ENCODE peak calls at places on chromosomes 3 and 15, in ten cellular contexts. Y, M, T, E, G, S, W, A, D and K are unnamed samples.

GRCh38 chr3:87771338-87772059 is 287.3 kb downstream of the CGGBP1 start:
- DNase-seq in Y (no peak), M (peak), T (no peak), E (peak), G (no peak), S (peak), W (peak), A (no peak), D (peak), K (peak)

GRCh38 chr3:139811331-139811730 is 123.7 kb upstream of the CLSTN2 start:
- DNase-seq in Y (no peak), M (no peak), T (no peak), E (no peak), G (no peak), S (no peak), W (no peak), A (peak), D (no peak), K (no peak)

GRCh38 chr15:67202991-67203390 is 51.5 kb downstream of the AAGAB start:
- DNase-seq in Y (no peak), M (no peak), T (no peak), E (no peak), G (no peak), S (no peak), W (no peak), A (no peak), D (no peak), K (no peak)

GRCh38 chr15:42457445-42458442 is 33.2 kb downstream of the ZNF106 start:
- DNase-seq in Y (peak), M (peak), T (peak), E (peak), G (peak), S (peak), W (peak), A (peak), D (peak), K (peak)

GRCh38 chr15:78976691-78977090 is 31.8 kb upstream of the CTSH start:
- DNase-seq in Y (no peak), M (no peak), T (no peak), E (no peak), G (no peak), S (no peak), W (no peak), A (no peak), D (no peak), K (no peak)

GRCh38 chr15:79129235-79129634 is 38.7 kb upstream of the RASGRF1 start:
- DNase-seq in Y (no peak), M (no peak), T (no peak), E (no peak), G (no peak), S (no peak), W (no peak), A (no peak), D (no peak), K (no peak)

GRCh38 chr3:39809181-39809994 is at the start of gene MYRIP:
- DNase-seq in Y (peak), M (peak), T (no peak), E (peak), G (no peak), S (peak), W (peak), A (no peak), D (peak), K (no peak)

GRCh38 chr3:135018171-135018923 is 223.3 kb downstream of the EPHB1 start:
- DNase-seq in Y (no peak), M (no peak), T (no peak), E (no peak), G (no peak), S (no peak), W (no peak), A (no peak), D (no peak), K (no peak)

GRCh38 chr15:33145447-33145846 is 49.1 kb downstream of the FMN1 start:
- DNase-seq in Y (no peak), M (no peak), T (no peak), E (no peak), G (no peak), S (no peak), W (no peak), A (no peak), D (no peak), K (peak)

GRCh38 chr3:112303811-112304325 is 9.9 kb upstream of the SLC9C1 start:
- DNase-seq in Y (no peak), M (no peak), T (no peak), E (no peak), G (no peak), S (peak), W (peak), A (peak), D (peak), K (no peak)

GRCh38 chr15:82847703-82848102 is 38.3 kb downstream of the WHAMM start:
- DNase-seq in Y (no peak), M (no peak), T (no peak), E (no peak), G (no peak), S (no peak), W (no peak), A (no peak), D (no peak), K (no peak)

GRCh38 chr15:68566377-68566954 is 12.3 kb upstream of the CORO2B start:
- DNase-seq in Y (no peak), M (no peak), T (no peak), E (no peak), G (no peak), S (no peak), W (no peak), A (no peak), D (no peak), K (no peak)

GRCh38 chr15:68415061-68415460 is 16.9 kb downstream of the ITGA11 start:
- DNase-seq in Y (no peak), M (no peak), T (no peak), E (peak), G (no peak), S (no peak), W (no peak), A (no peak), D (no peak), K (no peak)

GRCh38 chr15:28106294-28107110 is 7.4 kb upstream of the OCA2 start:
- DNase-seq in Y (no peak), M (no peak), T (no peak), E (peak), G (no peak), S (peak), W (peak), A (no peak), D (peak), K (no peak)

GRCh38 chr3:42263354-42264346 is 2.3 kb downstream of the CCK start:
- DNase-seq in Y (no peak), M (no peak), T (no peak), E (peak), G (no peak), S (peak), W (peak), A (no peak), D (peak), K (no peak)

GRCh38 chr15:28927043-28927442 is 41.3 kb downstream of the APBA2 start:
- DNase-seq in Y (no peak), M (no peak), T (no peak), E (no peak), G (no peak), S (no peak), W (no peak), A (no peak), D (no peak), K (no peak)

GRCh38 chr3:156449712-156450574 is 105.0 kb downstream of the SSR3 start:
- DNase-seq in Y (no peak), M (peak), T (no peak), E (no peak), G (no peak), S (peak), W (peak), A (peak), D (peak), K (peak)

GRCh38 chr15:98727115-98728040 is 79.0 kb downstream of the IGF1R start:
- DNase-seq in Y (peak), M (peak), T (peak), E (peak), G (peak), S (peak), W (peak), A (peak), D (peak), K (peak)

GRCh38 chr15:83012038-83012490 is 625 bp upstream of the C15orf40 start:
- DNase-seq in Y (no peak), M (no peak), T (no peak), E (peak), G (no peak), S (no peak), W (no peak), A (no peak), D (no peak), K (no peak)

GRCh38 chr3:117080899-117081298 is 371.3 kb downstream of the TUSC7 start:
- DNase-seq in Y (no peak), M (no peak), T (no peak), E (no peak), G (no peak), S (no peak), W (no peak), A (no peak), D (no peak), K (no peak)

GRCh38 chr3:183774631-183775030 is 50.7 kb downstream of the MAP6D1 start:
- DNase-seq in Y (no peak), M (no peak), T (no peak), E (no peak), G (peak), S (no peak), W (no peak), A (peak), D (no peak), K (no peak)

GRCh38 chr3:39485547-39485946 is 18.1 kb downstream of the MOBP start:
- DNase-seq in Y (no peak), M (no peak), T (no peak), E (no peak), G (no peak), S (no peak), W (no peak), A (no peak), D (no peak), K (no peak)

GRCh38 chr15:57100136-57100539 is 181.7 kb downstream of the TCF12 start:
- DNase-seq in Y (no peak), M (no peak), T (no peak), E (no peak), G (no peak), S (no peak), W (no peak), A (no peak), D (no peak), K (no peak)

GRCh38 chr15:35305906-35306305 is 220.8 kb upstream of the NANOGP8 start:
- DNase-seq in Y (no peak), M (no peak), T (no peak), E (no peak), G (peak), S (no peak), W (peak), A (peak), D (no peak), K (peak)

GRCh38 chr3:44886561-44886960 is 12.2 kb downstream of the TGM4 start:
- DNase-seq in Y (no peak), M (no peak), T (no peak), E (no peak), G (no peak), S (no peak), W (no peak), A (peak), D (no peak), K (peak)

GRCh38 chr3:161177996-161178395 is 43.1 kb upstream of the NMD3 start:
- DNase-seq in Y (no peak), M (no peak), T (no peak), E (no peak), G (no peak), S (no peak), W (no peak), A (peak), D (no peak), K (no peak)

GRCh38 chr3:42701371-42702065 is 1.1 kb downstream of the HHATL start:
- DNase-seq in Y (peak), M (peak), T (peak), E (peak), G (no peak), S (peak), W (peak), A (no peak), D (peak), K (no peak)

GRCh38 chr3:123489400-123490004 is 40.6 kb upstream of the ADCY5 start:
- DNase-seq in Y (peak), M (peak), T (peak), E (peak), G (peak), S (peak), W (peak), A (peak), D (peak), K (peak)

GRCh38 chr15:44788748-44789147 is 52.4 kb downstream of the TRIM69 start:
- DNase-seq in Y (no peak), M (no peak), T (no peak), E (no peak), G (no peak), S (no peak), W (no peak), A (peak), D (no peak), K (no peak)

GRCh38 chr3:129971368-129972052 is 3.0 kb upstream of the TRH start:
- DNase-seq in Y (no peak), M (no peak), T (no peak), E (peak), G (no peak), S (no peak), W (no peak), A (no peak), D (peak), K (no peak)

GRCh38 chr3:129518581-129518980 is 9.9 kb upstream of the RHO start:
- DNase-seq in Y (no peak), M (no peak), T (no peak), E (no peak), G (no peak), S (no peak), W (no peak), A (no peak), D (no peak), K (no peak)

GRCh38 chr3:115899050-115899449 is 275.7 kb downstream of the GAP43 start:
- DNase-seq in Y (no peak), M (no peak), T (no peak), E (no peak), G (no peak), S (no peak), W (no peak), A (no peak), D (no peak), K (no peak)

GRCh38 chr15:38247336-38247735 is 5.3 kb upstream of the SPRED1 start:
- DNase-seq in Y (no peak), M (no peak), T (no peak), E (no peak), G (no peak), S (no peak), W (no peak), A (no peak), D (no peak), K (no peak)

GRCh38 chr3:159844383-159844730 is 144.3 kb upstream of the IL12A start:
- DNase-seq in Y (no peak), M (no peak), T (no peak), E (no peak), G (no peak), S (no peak), W (no peak), A (peak), D (no peak), K (no peak)

GRCh38 chr15:71571641-71572040 is 238.7 kb upstream of the NR2E3 start:
- DNase-seq in Y (no peak), M (no peak), T (no peak), E (no peak), G (no peak), S (no peak), W (no peak), A (no peak), D (no peak), K (no peak)

GRCh38 chr3:106688463-106688862 is 688.8 kb upstream of the CCDC54 start:
- DNase-seq in Y (no peak), M (no peak), T (no peak), E (no peak), G (peak), S (no peak), W (peak), A (peak), D (peak), K (peak)

GRCh38 chr3:186025161-186025560 is 83.7 kb downstream of the ETV5 start:
- DNase-seq in Y (no peak), M (no peak), T (no peak), E (no peak), G (peak), S (no peak), W (no peak), A (peak), D (no peak), K (no peak)

GRCh38 chr3:9314796-9315195 is 48.1 kb upstream of the THUMPD3 start:
- DNase-seq in Y (no peak), M (no peak), T (no peak), E (no peak), G (no peak), S (no peak), W (no peak), A (no peak), D (no peak), K (no peak)

GRCh38 chr3:194508486-194509449 is 22.0 kb upstream of the ATP13A3 start:
- DNase-seq in Y (no peak), M (no peak), T (no peak), E (no peak), G (no peak), S (no peak), W (no peak), A (no peak), D (no peak), K (no peak)

GRCh38 chr3:194517333-194517732 is 30.5 kb upstream of the ATP13A3 start:
- DNase-seq in Y (no peak), M (no peak), T (no peak), E (no peak), G (no peak), S (no peak), W (no peak), A (no peak), D (no peak), K (no peak)

GRCh38 chr3:194518652-194519051 is 31.9 kb upstream of the ATP13A3 start:
- DNase-seq in Y (no peak), M (no peak), T (no peak), E (no peak), G (no peak), S (no peak), W (no peak), A (peak), D (no peak), K (peak)

GRCh38 chr3:194512895-194513601 is 26.2 kb upstream of the ATP13A3 start:
- DNase-seq in Y (no peak), M (peak), T (no peak), E (no peak), G (no peak), S (no peak), W (peak), A (peak), D (no peak), K (no peak)

DNA sequence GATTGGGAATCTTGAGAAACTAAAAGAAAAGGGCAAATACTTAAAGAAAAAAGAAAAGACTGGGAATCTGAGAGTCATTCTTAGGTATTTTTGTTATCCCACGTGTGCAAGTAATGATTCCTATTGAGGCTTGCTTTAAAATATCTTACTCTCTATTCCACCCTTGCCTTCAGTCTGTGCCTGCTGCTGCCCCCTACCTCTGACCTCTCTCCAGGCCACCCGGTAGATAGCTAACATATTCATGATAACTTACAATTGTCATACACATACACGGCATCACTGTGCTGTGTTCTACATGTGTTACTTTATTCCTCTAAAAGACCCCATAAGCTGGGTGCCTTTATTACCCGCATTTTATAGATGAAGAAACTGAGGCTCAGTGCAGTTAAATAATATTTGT is 27.8 kb upstream of the ATP13A3 start:
- DNase-seq in Y (no peak), M (no peak), T (no peak), E (no peak), G (no peak), S (no peak), W (no peak), A (no peak), D (no peak), K (no peak)
- TF ChIP-seq CTCF in Y (no peak), M (no peak), T (no peak), E (peak), G (no peak), S (no peak), W (no peak), A (no peak), D (no peak), K (no peak)

GRCh38 chr15:66018178-66018797 is 149.0 kb downstream of the RAB11A start:
- DNase-seq in Y (no peak), M (no peak), T (no peak), E (no peak), G (no peak), S (no peak), W (no peak), A (no peak), D (no peak), K (no peak)

GRCh38 chr15:66017009-66017408 is 147.7 kb downstream of the RAB11A start:
- DNase-seq in Y (no peak), M (no peak), T (no peak), E (no peak), G (no peak), S (no peak), W (no peak), A (no peak), D (no peak), K (no peak)

GRCh38 chr15:66014639-66015182 is 145.4 kb downstream of the RAB11A start:
- DNase-seq in Y (no peak), M (no peak), T (no peak), E (no peak), G (no peak), S (no peak), W (no peak), A (no peak), D (no peak), K (peak)

GRCh38 chr15:66014022-66014421 is 144.7 kb downstream of the RAB11A start:
- DNase-seq in Y (no peak), M (no peak), T (no peak), E (no peak), G (no peak), S (no peak), W (no peak), A (no peak), D (no peak), K (no peak)

GRCh38 chr15:66016199-66016598 is 146.9 kb downstream of the RAB11A start:
- DNase-seq in Y (no peak), M (no peak), T (no peak), E (no peak), G (no peak), S (no peak), W (no peak), A (no peak), D (no peak), K (no peak)
- TF ChIP-seq CTCF in Y (no peak), M (no peak), T (no peak), E (no peak), G (no peak), S (no peak), W (no peak), A (no peak), D (peak), K (no peak)

GRCh38 chr15:59501531-59502113 is 63.6 kb downstream of the FAM81A start:
- DNase-seq in Y (peak), M (peak), T (no peak), E (peak), G (no peak), S (peak), W (peak), A (peak), D (peak), K (peak)
- TF ChIP-seq CTCF in Y (peak), M (peak), T (peak), E (peak), G (peak), S (peak), W (peak), A (peak), D (peak), K (peak)

DNA sequence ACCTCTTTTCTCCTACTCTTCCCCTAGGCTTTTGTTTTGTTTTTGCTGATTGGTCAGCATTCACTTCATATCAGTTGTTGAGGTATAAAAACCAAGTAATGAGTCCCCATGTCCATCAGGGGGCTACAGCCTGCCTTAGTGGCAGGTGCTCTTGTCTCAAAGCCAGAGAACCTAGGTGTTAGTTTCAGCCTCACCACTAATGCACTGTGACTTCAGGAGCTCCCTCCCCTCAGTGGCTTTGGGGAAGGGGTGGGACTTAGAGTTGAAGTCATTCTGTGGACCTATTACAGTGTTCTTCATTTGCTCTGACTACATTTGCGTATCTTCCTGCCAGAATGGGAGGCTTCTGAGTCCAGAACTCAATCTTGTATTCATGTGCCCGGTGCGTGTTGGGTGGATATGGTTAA is 41.6 kb downstream of the NR2C2 start:
- DNase-seq in Y (peak), M (no peak), T (no peak), E (peak), G (no peak), S (peak), W (no peak), A (no peak), D (peak), K (no peak)
- TF ChIP-seq CTCF in Y (no peak), M (no peak), T (no peak), E (peak), G (no peak), S (no peak), W (no peak), A (no peak), D (peak), K (no peak)

GRCh38 chr15:73983773-73984172 is 8.3 kb downstream of the STOML1 start:
- DNase-seq in Y (no peak), M (no peak), T (no peak), E (no peak), G (no peak), S (no peak), W (no peak), A (no peak), D (no peak), K (no peak)

GRCh38 chr15:73981761-73982222 is 10.3 kb downstream of the STOML1 start:
- DNase-seq in Y (no peak), M (no peak), T (no peak), E (no peak), G (no peak), S (no peak), W (no peak), A (no peak), D (no peak), K (peak)

GRCh38 chr15:73984208-73984979 is 7.7 kb downstream of the STOML1 start:
- DNase-seq in Y (no peak), M (no peak), T (no peak), E (no peak), G (no peak), S (no peak), W (no peak), A (no peak), D (no peak), K (no peak)

GRCh38 chr15:73983211-73983727 is 8.8 kb downstream of the STOML1 start:
- DNase-seq in Y (peak), M (no peak), T (peak), E (no peak), G (peak), S (no peak), W (peak), A (peak), D (no peak), K (peak)

GRCh38 chr15:73982251-73982962 is 9.7 kb downstream of the STOML1 start:
- DNase-seq in Y (peak), M (peak), T (peak), E (no peak), G (peak), S (no peak), W (peak), A (peak), D (no peak), K (peak)
- TF ChIP-seq CTCF in Y (no peak), M (no peak), T (no peak), E (no peak), G (no peak), S (no peak), W (no peak), A (no peak), D (no peak), K (no peak)

GRCh38 chr3:83523470-83524073 is 1435.2 kb upstream of the CADM2 start:
- DNase-seq in Y (peak), M (peak), T (no peak), E (peak), G (no peak), S (peak), W (peak), A (peak), D (peak), K (peak)
- TF ChIP-seq CTCF in Y (no peak), M (peak), T (no peak), E (peak), G (no peak), S (peak), W (peak), A (peak), D (peak), K (peak)